ENCODE peak calls at places on chromosome 1, in five cellular contexts. One of them, this sample, is unnamed. For H3K36me3, the result is how much of the 10 kb centered on the place peaks cover.

GRCh38 chr1:9836632-9836960 is 12.8 kb upstream of the CLSTN1 start:
- DNase-seq in PC-3: no peak
- DNase-seq in thoracic aorta: no peak
- DNase-seq in hepatocyte: no peak
- DNase-seq in GM23248: no peak
- DNase-seq in this sample: no peak

GRCh38 chr1:14804626-14805025 is 206.1 kb downstream of the KAZN start:
- DNase-seq in thoracic aorta: no peak
- DNase-seq in PC-3: peak
- DNase-seq in hepatocyte: no peak
- DNase-seq in GM23248: peak
- DNase-seq in this sample: no peak

GRCh38 chr1:4307468-4307845 is 347.0 kb upstream of the AJAP1 start:
- DNase-seq in thoracic aorta: no peak
- DNase-seq in hepatocyte: no peak
- DNase-seq in GM23248: no peak
- DNase-seq in PC-3: no peak
- DNase-seq in this sample: no peak

GRCh38 chr1:246329900-246330299 is 177.2 kb downstream of the SMYD3 start:
- DNase-seq in thoracic aorta: no peak
- DNase-seq in PC-3: no peak
- DNase-seq in GM23248: no peak
- DNase-seq in hepatocyte: no peak
- DNase-seq in this sample: peak

GRCh38 chr1:204051258-204051657 is 21.7 kb upstream of the SOX13 start:
- DNase-seq in thoracic aorta: no peak
- DNase-seq in GM23248: no peak
- DNase-seq in PC-3: no peak
- DNase-seq in hepatocyte: no peak
- DNase-seq in this sample: no peak

GRCh38 chr1:9767964-9768668 is 55.6 kb downstream of the CLSTN1 start:
- DNase-seq in thoracic aorta: no peak
- DNase-seq in PC-3: no peak
- DNase-seq in GM23248: no peak
- DNase-seq in hepatocyte: no peak
- DNase-seq in this sample: no peak

GRCh38 chr1:169698976-169699375 is 12.4 kb downstream of the SELL start:
- DNase-seq in hepatocyte: no peak
- DNase-seq in thoracic aorta: no peak
- DNase-seq in PC-3: no peak
- DNase-seq in GM23248: no peak
- DNase-seq in this sample: no peak

GRCh38 chr1:13623021-13623637 is 39.5 kb downstream of the PDPN start:
- DNase-seq in GM23248: no peak
- DNase-seq in PC-3: no peak
- DNase-seq in thoracic aorta: no peak
- DNase-seq in hepatocyte: no peak
- DNase-seq in this sample: no peak

GRCh38 chr1:33381979-33382378 is 48.9 kb downstream of the PHC2 start:
- DNase-seq in hepatocyte: no peak
- DNase-seq in GM23248: no peak
- DNase-seq in PC-3: no peak
- DNase-seq in thoracic aorta: no peak
- DNase-seq in this sample: no peak

GRCh38 chr1:164767257-164768044 is 208.5 kb downstream of the PBX1 start:
- DNase-seq in hepatocyte: no peak
- DNase-seq in GM23248: peak
- DNase-seq in thoracic aorta: no peak
- DNase-seq in PC-3: peak
- DNase-seq in this sample: peak

GRCh38 chr1:156097499-156098178 is 15.4 kb upstream of the MEX3A start:
- DNase-seq in GM23248: no peak
- DNase-seq in hepatocyte: no peak
- DNase-seq in thoracic aorta: no peak
- DNase-seq in PC-3: no peak
- DNase-seq in this sample: no peak

GRCh38 chr1:234611799-234612351 is 1.9 kb upstream of the IRF2BP2 start:
- DNase-seq in hepatocyte: peak
- DNase-seq in GM23248: no peak
- DNase-seq in thoracic aorta: no peak
- DNase-seq in PC-3: no peak
- DNase-seq in this sample: no peak

GRCh38 chr1:234617135-234617985 is 7.4 kb upstream of the IRF2BP2 start:
- DNase-seq in GM23248: peak
- DNase-seq in PC-3: no peak
- DNase-seq in thoracic aorta: no peak
- DNase-seq in hepatocyte: no peak
- DNase-seq in this sample: peak

GRCh38 chr1:234656981-234657651 is 47.1 kb upstream of the IRF2BP2 start:
- DNase-seq in hepatocyte: no peak
- DNase-seq in thoracic aorta: no peak
- DNase-seq in GM23248: peak
- DNase-seq in PC-3: peak
- DNase-seq in this sample: peak

GRCh38 chr1:175277778-175278177 is 85.2 kb upstream of the KIAA0040 start:
- DNase-seq in PC-3: no peak
- DNase-seq in thoracic aorta: no peak
- DNase-seq in hepatocyte: no peak
- DNase-seq in GM23248: no peak
- DNase-seq in this sample: no peak

GRCh38 chr1:51583532-51583931 is 33.4 kb upstream of the OSBPL9 start:
- DNase-seq in hepatocyte: no peak
- DNase-seq in GM23248: peak
- DNase-seq in PC-3: peak
- DNase-seq in thoracic aorta: peak
- DNase-seq in this sample: peak

GRCh38 chr1:203274603-203275381 is 30.5 kb upstream of the BTG2 start:
- DNase-seq in PC-3: no peak
- DNase-seq in GM23248: peak
- DNase-seq in hepatocyte: peak
- DNase-seq in thoracic aorta: peak
- DNase-seq in this sample: peak

GRCh38 chr1:216433175-216433574 is 9.9 kb upstream of the USH2A start:
- DNase-seq in thoracic aorta: no peak
- DNase-seq in hepatocyte: no peak
- DNase-seq in GM23248: no peak
- DNase-seq in PC-3: no peak
- DNase-seq in this sample: no peak

GRCh38 chr1:189620471-189620870 is 857.2 kb downstream of the BRINP3 start:
- DNase-seq in thoracic aorta: no peak
- DNase-seq in PC-3: peak
- DNase-seq in GM23248: no peak
- DNase-seq in hepatocyte: no peak
- DNase-seq in this sample: no peak

GRCh38 chr1:52825868-52826267 is 16.7 kb upstream of the ZYG11A start:
- DNase-seq in PC-3: peak
- DNase-seq in GM23248: peak
- DNase-seq in thoracic aorta: no peak
- DNase-seq in hepatocyte: no peak
- DNase-seq in this sample: no peak

GRCh38 chr1:89831462-89832113 is 10.8 kb downstream of the LRRC8D start:
- DNase-seq in thoracic aorta: no peak
- DNase-seq in hepatocyte: no peak
- DNase-seq in PC-3: no peak
- DNase-seq in GM23248: no peak
- DNase-seq in this sample: no peak

GRCh38 chr1:30929135-30929889 is 20.8 kb upstream of the SDC3 start:
- DNase-seq in PC-3: peak
- DNase-seq in GM23248: peak
- DNase-seq in thoracic aorta: no peak
- DNase-seq in hepatocyte: peak
- DNase-seq in this sample: peak

DNA sequence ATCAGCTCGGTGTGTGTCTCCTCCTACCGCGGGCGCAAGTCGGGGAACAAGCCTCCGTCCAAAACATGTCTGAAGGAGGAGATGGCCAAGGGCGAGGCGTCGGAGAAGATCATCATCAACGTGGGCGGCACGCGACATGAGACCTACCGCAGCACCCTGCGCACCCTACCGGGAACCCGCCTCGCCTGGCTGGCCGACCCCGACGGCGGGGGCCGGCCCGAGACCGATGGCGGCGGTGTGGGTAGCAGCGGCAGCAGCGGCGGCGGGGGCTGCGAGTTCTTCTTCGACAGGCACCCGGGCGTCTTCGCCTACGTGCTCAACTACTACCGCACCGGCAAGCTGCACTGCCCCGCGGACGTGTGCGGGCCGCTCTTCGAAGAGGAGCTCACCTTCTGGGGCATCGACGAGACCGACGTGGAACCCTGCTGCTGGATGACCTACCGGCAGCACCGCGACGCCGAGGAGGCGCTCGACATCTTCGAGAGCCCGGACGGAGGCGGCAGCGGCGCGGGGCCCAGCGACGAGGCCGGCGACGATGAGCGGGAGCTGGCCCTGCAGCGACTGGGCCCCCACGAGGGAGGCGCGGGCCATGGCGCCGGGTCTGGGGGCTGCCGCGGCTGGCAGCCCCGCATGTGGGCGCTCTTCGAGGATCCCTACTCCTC is 1.5 kb downstream of the KCNC4 start:
- DNase-seq in PC-3: no peak
- DNase-seq in hepatocyte: no peak
- DNase-seq in thoracic aorta: no peak
- DNase-seq in GM23248: peak
- DNase-seq in this sample: peak
- H3K4me3 ChIP-seq in PC-3: peak
- H3K4me3 ChIP-seq in hepatocyte: peak
- H3K4me3 ChIP-seq in thoracic aorta: peak
- H3K4me3 ChIP-seq in GM23248: peak
- H3K4me3 ChIP-seq in this sample: peak

GRCh38 chr1:36301220-36301619 is 4.9 kb upstream of the SH3D21 start:
- DNase-seq in GM23248: no peak
- DNase-seq in thoracic aorta: no peak
- DNase-seq in PC-3: no peak
- DNase-seq in hepatocyte: no peak
- DNase-seq in this sample: no peak
- H3K36me3 ChIP-seq in GM23248: under half
- H3K36me3 ChIP-seq in thoracic aorta: under half
- H3K36me3 ChIP-seq in PC-3: under half
- H3K36me3 ChIP-seq in hepatocyte: under half
- H3K36me3 ChIP-seq in this sample: under half

GRCh38 chr1:154938604-154939399 is 2.3 kb upstream of the PMVK start:
- DNase-seq in thoracic aorta: no peak
- DNase-seq in hepatocyte: peak
- DNase-seq in GM23248: no peak
- DNase-seq in PC-3: peak
- DNase-seq in this sample: no peak
- H3K27ac ChIP-seq in thoracic aorta: peak
- H3K27ac ChIP-seq in hepatocyte: peak
- H3K27ac ChIP-seq in GM23248: peak
- H3K27ac ChIP-seq in PC-3: peak
- H3K27ac ChIP-seq in this sample: no peak

GRCh38 chr1:103538226-103538625 is 12.7 kb downstream of the RNPC3 start:
- DNase-seq in hepatocyte: no peak
- DNase-seq in thoracic aorta: no peak
- DNase-seq in GM23248: no peak
- DNase-seq in PC-3: no peak
- DNase-seq in this sample: no peak

GRCh38 chr1:103546496-103546895 is 21.0 kb downstream of the RNPC3 start:
- DNase-seq in thoracic aorta: no peak
- DNase-seq in PC-3: no peak
- DNase-seq in hepatocyte: no peak
- DNase-seq in GM23248: no peak
- DNase-seq in this sample: no peak

GRCh38 chr1:103541431-103541830 is 15.9 kb downstream of the RNPC3 start:
- DNase-seq in thoracic aorta: no peak
- DNase-seq in hepatocyte: no peak
- DNase-seq in GM23248: no peak
- DNase-seq in PC-3: no peak
- DNase-seq in this sample: peak
- H3K4me3 ChIP-seq in thoracic aorta: no peak
- H3K4me3 ChIP-seq in hepatocyte: no peak
- H3K4me3 ChIP-seq in GM23248: no peak
- H3K4me3 ChIP-seq in PC-3: no peak
- H3K4me3 ChIP-seq in this sample: no peak

This sample was measured in fibroblast of lung.